ENCODE peak calls at places on chromosomes 12 and 14, in five cellular contexts. Y is GM12878, E is EH, P is EL, B is sigmoid colon. S is an unnamed sample.

GRCh38 chr14:75295061-75295461 is 16.4 kb downstream of the FOS start:
- DNase-seq in Y (no peak), E (peak; percentile 87), P (peak; percentile 81), B (peak; percentile 88), S (peak; percentile 90)

GRCh38 chr14:84468153-84468552 is 1061.8 kb upstream of the FLRT2 start:
- DNase-seq in Y (no peak), E (peak; percentile 67), P (peak; percentile 47), B (no peak), S (peak; percentile 38)

GRCh38 chr14:103886304-103887169 is 39.2 kb upstream of the PPP1R13B start:
- DNase-seq in Y (no peak), E (no peak), P (no peak), B (no peak), S (no peak)

GRCh38 chr14:69650948-69651369 is 39.6 kb downstream of the SUSD6 start:
- DNase-seq in Y (no peak), E (peak; percentile 72), P (peak; percentile 41), B (no peak), S (no peak)

GRCh38 chr14:76138758-76139723 is 12.7 kb upstream of the GPATCH2L start:
- DNase-seq in Y (no peak), E (no peak), P (no peak), B (no peak), S (peak; percentile 14)

GRCh38 chr12:15152456-15152855 is 68.8 kb downstream of the RERG start:
- DNase-seq in Y (no peak), E (no peak), P (no peak), B (no peak), S (peak; percentile 49)

GRCh38 chr12:106112094-106112822 is 26.5 kb downstream of the NUAK1 start:
- DNase-seq in Y (no peak), E (peak; percentile 40), P (peak; percentile 48), B (no peak), S (no peak)

GRCh38 chr14:61750708-61751474 is 11.3 kb upstream of the SNAPC1 start:
- DNase-seq in Y (peak; percentile 83), E (peak; percentile 90), P (peak; percentile 78), B (peak; percentile 92), S (peak; percentile 89)

GRCh38 chr12:125861299-125862281 is 796.4 kb downstream of the AACS start:
- DNase-seq in Y (no peak), E (no peak), P (no peak), B (peak; percentile 69), S (no peak)

GRCh38 chr12:114335607-114336006 is 70.3 kb downstream of the TBX5 start:
- DNase-seq in Y (no peak), E (no peak), P (no peak), B (no peak), S (no peak)

GRCh38 chr12:49763006-49763591 is 21.7 kb downstream of the TMBIM6 start:
- DNase-seq in Y (no peak), E (peak; percentile 51), P (peak; percentile 47), B (peak; percentile 80), S (no peak)

GRCh38 chr12:4383304-4383865 is 3.9 kb upstream of the FGF23 start:
- DNase-seq in Y (no peak), E (no peak), P (no peak), B (no peak), S (no peak)

GRCh38 chr12:4303750-4304149 is 17.3 kb upstream of the TIGAR start:
- DNase-seq in Y (no peak), E (no peak), P (no peak), B (no peak), S (no peak)

GRCh38 chr14:35470775-35471174 is 63.2 kb upstream of the INSM2 start:
- DNase-seq in Y (no peak), E (peak; percentile 22), P (peak; percentile 11), B (no peak), S (peak; percentile 12)

GRCh38 chr12:62127516-62127915 is 132.7 kb upstream of the USP15 start:
- DNase-seq in Y (no peak), E (no peak), P (no peak), B (no peak), S (no peak)

GRCh38 chr12:92992041-92992440 is 62.9 kb upstream of the EEA1 start:
- DNase-seq in Y (no peak), E (peak; percentile 25), P (no peak), B (no peak), S (peak; percentile 47)

GRCh38 chr14:24231263-24232120 is 675 bp downstream of the NEDD8 start:
- DNase-seq in Y (no peak), E (peak; percentile 9), P (no peak), B (no peak), S (no peak)

GRCh38 chr12:110600254-110600653 is 13.7 kb upstream of the TCTN1 start:
- DNase-seq in Y (no peak), E (peak; percentile 64), P (peak; percentile 52), B (no peak), S (peak; percentile 23)

GRCh38 chr12:62716866-62717477 is 218.0 kb downstream of the PPM1H start:
- DNase-seq in Y (no peak), E (no peak), P (no peak), B (no peak), S (no peak)

GRCh38 chr12:120006248-120006975 is 17.4 kb downstream of the BICDL1 start:
- DNase-seq in Y (no peak), E (no peak), P (no peak), B (no peak), S (no peak)

GRCh38 chr14:55271572-55272414 is 572 bp downstream of the FBXO34 start:
- DNase-seq in Y (no peak), E (peak; percentile 76), P (peak; percentile 79), B (peak; percentile 89), S (peak; percentile 85)

GRCh38 chr12:117045175-117045997 is 53.8 kb downstream of the TESC start:
- DNase-seq in Y (no peak), E (no peak), P (no peak), B (no peak), S (no peak)

GRCh38 chr14:71363961-71364360 is 456.7 kb downstream of the PCNX1 start:
- DNase-seq in Y (no peak), E (peak; percentile 72), P (peak; percentile 56), B (no peak), S (no peak)

GRCh38 chr14:81386379-81386778 is 13.7 kb downstream of the STON2 start:
- DNase-seq in Y (no peak), E (no peak), P (no peak), B (no peak), S (no peak)

GRCh38 chr12:113880993-113881392 is 85.1 kb downstream of the RBM19 start:
- DNase-seq in Y (no peak), E (no peak), P (no peak), B (no peak), S (no peak)

GRCh38 chr12:121465921-121466799 is 66.2 kb downstream of the RNF34 start:
- DNase-seq in Y (no peak), E (peak; percentile 43), P (peak; percentile 37), B (no peak), S (no peak)

GRCh38 chr14:68692216-68692615 is 100.7 kb downstream of the ZFP36L1 start:
- DNase-seq in Y (no peak), E (no peak), P (no peak), B (peak; percentile 63), S (no peak)

GRCh38 chr14:81946808-81947798 is 413.4 kb upstream of the SEL1L start:
- DNase-seq in Y (no peak), E (no peak), P (no peak), B (no peak), S (no peak)

GRCh38 chr12:101670007-101670671 is 27.3 kb upstream of the CHPT1 start:
- DNase-seq in Y (no peak), E (peak; percentile 49), P (peak; percentile 50), B (no peak), S (peak; percentile 20)

GRCh38 chr14:55026793-55027560 is at the start of the genes SOCS4 and WDHD1:
- DNase-seq in Y (peak; percentile 82), E (peak; percentile 95), P (peak; percentile 95), B (peak; percentile 96), S (peak; percentile 98)

GRCh38 chr12:46699986-46700385 is 125.8 kb downstream of the SLC38A4 start:
- DNase-seq in Y (no peak), E (no peak), P (no peak), B (no peak), S (no peak)

GRCh38 chr14:21098134-21098891 is at the start of gene ZNF219:
- DNase-seq in Y (no peak), E (peak; percentile 64), P (peak; percentile 67), B (peak; percentile 86), S (peak; percentile 78)

GRCh38 chr12:5567021-5567744 is 135.3 kb downstream of the NTF3 start:
- DNase-seq in Y (no peak), E (no peak), P (no peak), B (no peak), S (no peak)